ENCODE peak calls at places on chromosome 18, in five cellular contexts. One of them, this sample, is unnamed.

GRCh38 chr18:68918216-68918615 is 120.3 kb downstream of the CCDC102B start:
- DNase-seq in pancreas: no peak
- DNase-seq in cardiac muscle cell: no peak
- DNase-seq in AG04450: no peak
- DNase-seq in IMR-90: no peak
- DNase-seq in this sample: no peak

GRCh38 chr18:14978962-14979535 is 231.1 kb downstream of the ANKRD30B start:
- DNase-seq in pancreas: no peak
- DNase-seq in cardiac muscle cell: no peak
- DNase-seq in AG04450: no peak
- DNase-seq in IMR-90: no peak
- DNase-seq in this sample: no peak

GRCh38 chr18:62524443-62525200 is 1.8 kb downstream of the ZCCHC2 start:
- DNase-seq in pancreas: peak
- DNase-seq in cardiac muscle cell: peak
- DNase-seq in AG04450: no peak
- DNase-seq in IMR-90: peak
- DNase-seq in this sample: peak

GRCh38 chr18:692841-693240 is 19.6 kb downstream of the ENOSF1 start:
- DNase-seq in pancreas: no peak
- DNase-seq in cardiac muscle cell: no peak
- DNase-seq in AG04450: no peak
- DNase-seq in IMR-90: no peak
- DNase-seq in this sample: no peak

GRCh38 chr18:26867471-26867870 is 2.0 kb upstream of the AQP4 start:
- DNase-seq in pancreas: no peak
- DNase-seq in cardiac muscle cell: no peak
- DNase-seq in AG04450: no peak
- DNase-seq in IMR-90: no peak
- DNase-seq in this sample: no peak

GRCh38 chr18:811192-812122 is 585 bp downstream of the YES1 start:
- DNase-seq in pancreas: peak
- DNase-seq in cardiac muscle cell: peak
- DNase-seq in AG04450: no peak
- DNase-seq in IMR-90: peak
- DNase-seq in this sample: no peak

GRCh38 chr18:58242435-58242834 is 198.4 kb downstream of the NEDD4L start:
- DNase-seq in pancreas: no peak
- DNase-seq in cardiac muscle cell: no peak
- DNase-seq in AG04450: no peak
- DNase-seq in IMR-90: no peak
- DNase-seq in this sample: no peak

GRCh38 chr18:48829443-48830149 is 121.2 kb downstream of the SMAD7 start:
- DNase-seq in pancreas: no peak
- DNase-seq in cardiac muscle cell: no peak
- DNase-seq in AG04450: no peak
- DNase-seq in IMR-90: no peak
- DNase-seq in this sample: no peak

GRCh38 chr18:79542876-79543750 is 136.5 kb upstream of the CTDP1 start:
- DNase-seq in pancreas: no peak
- DNase-seq in cardiac muscle cell: no peak
- DNase-seq in AG04450: no peak
- DNase-seq in IMR-90: no peak
- DNase-seq in this sample: no peak

GRCh38 chr18:58848685-58849084 is 16.0 kb upstream of the ZNF532 start:
- DNase-seq in pancreas: no peak
- DNase-seq in cardiac muscle cell: peak
- DNase-seq in AG04450: no peak
- DNase-seq in IMR-90: peak
- DNase-seq in this sample: peak

GRCh38 chr18:22108674-22109073 is 60.7 kb upstream of the GATA6 start:
- DNase-seq in pancreas: no peak
- DNase-seq in cardiac muscle cell: peak
- DNase-seq in AG04450: no peak
- DNase-seq in IMR-90: no peak
- DNase-seq in this sample: no peak

GRCh38 chr18:49656098-49656591 is 94.3 kb downstream of the LIPG start:
- DNase-seq in pancreas: no peak
- DNase-seq in cardiac muscle cell: no peak
- DNase-seq in AG04450: no peak
- DNase-seq in IMR-90: peak
- DNase-seq in this sample: peak

GRCh38 chr18:32906506-32907214 is 133.8 kb upstream of the KLHL14 start:
- DNase-seq in pancreas: no peak
- DNase-seq in cardiac muscle cell: no peak
- DNase-seq in AG04450: no peak
- DNase-seq in IMR-90: no peak
- DNase-seq in this sample: no peak

GRCh38 chr18:43161528-43161927 is 46.0 kb upstream of the RIT2 start:
- DNase-seq in pancreas: no peak
- DNase-seq in cardiac muscle cell: peak
- DNase-seq in AG04450: no peak
- DNase-seq in IMR-90: peak
- DNase-seq in this sample: peak

GRCh38 chr18:25873833-25874232 is 216.6 kb downstream of the SS18 start:
- DNase-seq in pancreas: no peak
- DNase-seq in cardiac muscle cell: no peak
- DNase-seq in AG04450: no peak
- DNase-seq in IMR-90: peak
- DNase-seq in this sample: peak

GRCh38 chr18:63293930-63294329 is 25.6 kb downstream of the BCL2 start:
- DNase-seq in pancreas: no peak
- DNase-seq in cardiac muscle cell: no peak
- DNase-seq in AG04450: no peak
- DNase-seq in IMR-90: no peak
- DNase-seq in this sample: no peak

GRCh38 chr18:13246121-13246520 is 27.6 kb downstream of the LDLRAD4 start:
- DNase-seq in pancreas: no peak
- DNase-seq in cardiac muscle cell: no peak
- DNase-seq in AG04450: no peak
- DNase-seq in IMR-90: no peak
- DNase-seq in this sample: no peak

GRCh38 chr18:32618501-32618985 is 147.9 kb upstream of the GAREM1 start:
- DNase-seq in pancreas: no peak
- DNase-seq in cardiac muscle cell: no peak
- DNase-seq in AG04450: no peak
- DNase-seq in IMR-90: no peak
- DNase-seq in this sample: no peak

GRCh38 chr18:8196238-8196637 is 413.0 kb upstream of the RAB12 start:
- DNase-seq in pancreas: no peak
- DNase-seq in cardiac muscle cell: no peak
- DNase-seq in AG04450: no peak
- DNase-seq in IMR-90: no peak
- DNase-seq in this sample: no peak

GRCh38 chr18:3037423-3037915 is 24.5 kb upstream of the LPIN2 start:
- DNase-seq in pancreas: no peak
- DNase-seq in cardiac muscle cell: peak
- DNase-seq in AG04450: peak
- DNase-seq in IMR-90: peak
- DNase-seq in this sample: peak

GRCh38 chr18:79916546-79917350 is 34.7 kb downstream of the SLC66A2 start:
- DNase-seq in pancreas: no peak
- DNase-seq in cardiac muscle cell: no peak
- DNase-seq in AG04450: no peak
- DNase-seq in IMR-90: no peak
- DNase-seq in this sample: no peak

GRCh38 chr18:57915241-57915640 is 112.1 kb upstream of the ATP8B1 start:
- DNase-seq in pancreas: no peak
- DNase-seq in cardiac muscle cell: no peak
- DNase-seq in AG04450: peak
- DNase-seq in IMR-90: peak
- DNase-seq in this sample: no peak

GRCh38 chr18:78642561-78643398 is 336.8 kb upstream of the SALL3 start:
- DNase-seq in pancreas: no peak
- DNase-seq in cardiac muscle cell: no peak
- DNase-seq in AG04450: no peak
- DNase-seq in IMR-90: no peak
- DNase-seq in this sample: no peak

GRCh38 chr18:45602926-45603325 is 12.3 kb upstream of the SLC14A2 start:
- DNase-seq in pancreas: no peak
- DNase-seq in cardiac muscle cell: no peak
- DNase-seq in AG04450: no peak
- DNase-seq in IMR-90: no peak
- DNase-seq in this sample: no peak

GRCh38 chr18:79599503-79599931 is 80.1 kb upstream of the CTDP1 start:
- DNase-seq in pancreas: peak
- DNase-seq in cardiac muscle cell: no peak
- DNase-seq in AG04450: no peak
- DNase-seq in IMR-90: peak
- DNase-seq in this sample: peak

GRCh38 chr18:58514773-58515172 is 114.1 kb downstream of the ALPK2 start:
- DNase-seq in pancreas: no peak
- DNase-seq in cardiac muscle cell: no peak
- DNase-seq in AG04450: no peak
- DNase-seq in IMR-90: no peak
- DNase-seq in this sample: no peak

GRCh38 chr18:22243513-22243912 is 74.1 kb downstream of the GATA6 start:
- DNase-seq in pancreas: no peak
- DNase-seq in cardiac muscle cell: no peak
- DNase-seq in AG04450: no peak
- DNase-seq in IMR-90: no peak
- DNase-seq in this sample: no peak

GRCh38 chr18:75309564-75309963 is 99.0 kb downstream of the TSHZ1 start:
- DNase-seq in pancreas: no peak
- DNase-seq in cardiac muscle cell: no peak
- DNase-seq in AG04450: no peak
- DNase-seq in IMR-90: no peak
- DNase-seq in this sample: no peak

GRCh38 chr18:3238742-3239141 is 8.9 kb upstream of the MYL12A start:
- DNase-seq in pancreas: no peak
- DNase-seq in cardiac muscle cell: no peak
- DNase-seq in AG04450: no peak
- DNase-seq in IMR-90: no peak
- DNase-seq in this sample: no peak

GRCh38 chr18:3623769-3624545 is 174.0 kb downstream of the TGIF1 start:
- DNase-seq in pancreas: peak
- DNase-seq in cardiac muscle cell: peak
- DNase-seq in AG04450: peak
- DNase-seq in IMR-90: peak
- DNase-seq in this sample: peak

GRCh38 chr18:79890638-79891037 is 60.8 kb downstream of the SLC66A2 start:
- DNase-seq in pancreas: no peak
- DNase-seq in cardiac muscle cell: no peak
- DNase-seq in AG04450: no peak
- DNase-seq in IMR-90: no peak
- DNase-seq in this sample: no peak

GRCh38 chr18:59881728-59882685 is 17.8 kb upstream of the PMAIP1 start:
- DNase-seq in pancreas: no peak
- DNase-seq in cardiac muscle cell: peak
- DNase-seq in AG04450: no peak
- DNase-seq in IMR-90: peak
- DNase-seq in this sample: peak

GRCh38 chr18:49922228-49922627 is 108.9 kb upstream of the ACAA2 start:
- DNase-seq in pancreas: no peak
- DNase-seq in cardiac muscle cell: no peak
- DNase-seq in AG04450: no peak
- DNase-seq in IMR-90: no peak
- DNase-seq in this sample: no peak

DNA sequence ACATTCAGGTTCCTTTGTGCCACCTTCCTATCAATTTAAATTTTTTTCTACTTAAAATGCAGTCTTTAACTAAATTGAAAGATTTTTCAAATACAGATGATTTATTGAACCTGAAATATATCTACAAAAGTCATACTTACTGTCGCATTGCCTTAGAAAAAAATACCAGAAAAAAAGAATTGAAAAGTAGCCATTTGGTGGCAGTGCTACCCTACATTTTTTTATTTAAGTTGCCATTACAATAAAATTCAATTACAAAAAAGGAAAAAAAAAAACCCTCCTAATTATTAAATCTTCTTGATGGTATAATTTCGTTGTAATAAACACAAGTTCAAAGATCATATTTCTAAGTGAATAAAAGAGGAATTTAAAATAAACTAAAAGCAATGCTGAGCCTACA is 43.4 kb downstream of the DSC3 start:
- DNase-seq in pancreas: no peak
- DNase-seq in cardiac muscle cell: peak
- DNase-seq in AG04450: no peak
- DNase-seq in IMR-90: no peak
- DNase-seq in this sample: no peak
- TF ChIP-seq CTCF in pancreas: no peak
- TF ChIP-seq CTCF in cardiac muscle cell: no peak
- TF ChIP-seq CTCF in AG04450: no peak
- TF ChIP-seq CTCF in IMR-90: peak
- TF ChIP-seq CTCF in this sample: no peak

GRCh38 chr18:51617167-51617566 is 419.7 kb upstream of the MEX3C start:
- DNase-seq in pancreas: no peak
- DNase-seq in cardiac muscle cell: peak
- DNase-seq in AG04450: no peak
- DNase-seq in IMR-90: no peak
- DNase-seq in this sample: no peak

GRCh38 chr18:51614033-51614432 is 416.6 kb upstream of the MEX3C start:
- DNase-seq in pancreas: no peak
- DNase-seq in cardiac muscle cell: peak
- DNase-seq in AG04450: no peak
- DNase-seq in IMR-90: no peak
- DNase-seq in this sample: peak

GRCh38 chr18:51617572-51618260 is 420.2 kb upstream of the MEX3C start:
- DNase-seq in pancreas: no peak
- DNase-seq in cardiac muscle cell: no peak
- DNase-seq in AG04450: no peak
- DNase-seq in IMR-90: no peak
- DNase-seq in this sample: no peak

GRCh38 chr18:51611326-51611725 is 413.8 kb upstream of the MEX3C start:
- DNase-seq in pancreas: no peak
- DNase-seq in cardiac muscle cell: no peak
- DNase-seq in AG04450: no peak
- DNase-seq in IMR-90: no peak
- DNase-seq in this sample: no peak

GRCh38 chr18:51614967-51615571 is 417.6 kb upstream of the MEX3C start:
- DNase-seq in pancreas: no peak
- DNase-seq in cardiac muscle cell: peak
- DNase-seq in AG04450: no peak
- DNase-seq in IMR-90: no peak
- DNase-seq in this sample: no peak
- H3K27ac ChIP-seq in pancreas: no peak
- H3K27ac ChIP-seq in cardiac muscle cell: no peak
- H3K27ac ChIP-seq in AG04450: no peak
- H3K27ac ChIP-seq in IMR-90: no peak
- H3K27ac ChIP-seq in this sample: no peak

DNA sequence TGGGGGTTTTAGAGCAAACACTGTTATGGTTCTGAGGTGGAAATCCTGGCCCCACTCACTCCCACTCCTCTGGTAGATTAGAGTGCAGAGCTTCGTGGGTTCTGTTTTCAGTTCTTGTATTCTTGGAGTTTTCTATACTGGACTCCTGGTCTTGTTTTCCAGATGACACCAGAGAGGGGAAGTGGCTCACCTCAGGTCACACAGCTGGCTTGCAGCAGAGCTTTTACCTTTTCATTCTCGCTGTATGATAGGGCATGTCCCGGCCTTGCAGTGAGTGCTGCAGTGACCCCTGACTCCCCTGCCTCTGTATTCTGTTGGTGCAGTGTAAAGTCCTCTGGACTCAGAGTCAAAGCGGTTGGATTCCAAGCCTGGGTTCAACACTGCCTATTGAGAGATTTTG is 148.9 kb upstream of the MEX3C start:
- DNase-seq in pancreas: no peak
- DNase-seq in cardiac muscle cell: no peak
- DNase-seq in AG04450: no peak
- DNase-seq in IMR-90: no peak
- DNase-seq in this sample: no peak
- TF ChIP-seq CTCF in pancreas: no peak
- TF ChIP-seq CTCF in cardiac muscle cell: no peak
- TF ChIP-seq CTCF in AG04450: no peak
- TF ChIP-seq CTCF in IMR-90: no peak
- TF ChIP-seq CTCF in this sample: no peak

GRCh38 chr18:9348079-9348671 is 13.6 kb downstream of the TWSG1 start:
- DNase-seq in pancreas: no peak
- DNase-seq in cardiac muscle cell: peak
- DNase-seq in AG04450: no peak
- DNase-seq in IMR-90: peak
- DNase-seq in this sample: peak
- H3K27ac ChIP-seq in pancreas: no peak
- H3K27ac ChIP-seq in cardiac muscle cell: no peak
- H3K27ac ChIP-seq in AG04450: peak
- H3K27ac ChIP-seq in IMR-90: peak
- H3K27ac ChIP-seq in this sample: peak

This sample was measured in brain microvascular endothelial cell.